ENCODE peak calls at places on chromosomes 1 and 21, in nine cellular contexts. X is neural progenitor cell, A is HCT116, H is Karpas-422, V is GM23248, T is mesendoderm, P is fibroblast of lung, R is astrocyte, O is neuronal stem cell. M is an unnamed sample.
A peak's percentile ranks its signal among the peaks of the same experiment; 100 is the strongest.

GRCh38 chr21:19684328-19684727 is 1280.7 kb upstream of the TMPRSS15 start:
- DNase-seq in T (no peak), A (no peak), V (no peak), H (no peak), O (no peak), X (peak; percentile 32), R (no peak), P (no peak), M (no peak)

GRCh38 chr1:74065081-74065480 is 132.9 kb downstream of the LRRIQ3 start:
- DNase-seq in X (no peak), T (no peak), V (no peak), H (no peak), P (no peak), O (no peak), R (no peak), A (no peak), M (no peak)

GRCh38 chr21:14533555-14534400 is 12.3 kb downstream of the SAMSN1 start:
- DNase-seq in H (no peak), O (no peak), A (peak; percentile 67), T (peak; percentile 8), R (peak; percentile 45), V (peak; percentile 76), X (no peak), P (peak; percentile 54), M (peak; percentile 88)

GRCh38 chr1:115595279-115596079 is 46.3 kb upstream of the VANGL1 start:
- DNase-seq in H (peak; percentile 83), P (peak; percentile 94), V (peak; percentile 99), O (peak; percentile 79), X (peak; percentile 87), R (peak; percentile 91), T (peak; percentile 91), A (peak; percentile 68), M (peak; percentile 84)

GRCh38 chr1:15005116-15005515 is 148.4 kb upstream of the TMEM51 start:
- DNase-seq in A (no peak), P (peak; percentile 37), X (no peak), R (peak; percentile 14), T (no peak), H (no peak), V (peak; percentile 61), O (no peak), M (no peak)

GRCh38 chr1:110436635-110437034 is 14.3 kb upstream of the PROK1 start:
- DNase-seq in O (no peak), X (no peak), T (peak; percentile 94), P (peak; percentile 14), R (peak; percentile 10), A (no peak), V (peak; percentile 15), H (no peak), M (no peak)

GRCh38 chr1:43358121-43358745 is 548 bp upstream of the CDC20 start:
- DNase-seq in T (peak; percentile 89), X (peak; percentile 75), H (peak; percentile 70), R (peak; percentile 41), O (no peak), P (peak; percentile 52), V (peak; percentile 58), A (peak; percentile 49), M (no peak)

GRCh38 chr1:232344791-232345399 is 285.0 kb downstream of the SIPA1L2 start:
- DNase-seq in T (no peak), P (peak; percentile 62), V (peak; percentile 20), H (no peak), R (peak; percentile 46), O (no peak), X (no peak), A (no peak), M (peak; percentile 67)

GRCh38 chr1:7636801-7637526 is 134.1 kb upstream of the VAMP3 start:
- DNase-seq in X (no peak), R (no peak), T (no peak), P (no peak), V (no peak), O (no peak), A (no peak), H (no peak), M (no peak)

GRCh38 chr1:185811062-185811709 is 77.0 kb downstream of the HMCN1 start:
- DNase-seq in H (no peak), T (peak; percentile 51), R (no peak), V (no peak), X (no peak), P (no peak), O (no peak), A (no peak), M (no peak)

GRCh38 chr1:40898434-40898900 is 36.3 kb upstream of the CITED4 start:
- DNase-seq in H (no peak), T (no peak), O (no peak), P (peak; percentile 54), X (no peak), A (no peak), R (peak; percentile 45), V (peak; percentile 18), M (peak; percentile 83)

GRCh38 chr1:87329051-87329755 is 523 bp downstream of the LMO4 start:
- DNase-seq in A (no peak), P (peak; percentile 50), O (no peak), X (peak; percentile 76), R (peak; percentile 29), V (peak; percentile 73), H (peak; percentile 70), T (peak; percentile 77), M (peak; percentile 28)

DNA sequence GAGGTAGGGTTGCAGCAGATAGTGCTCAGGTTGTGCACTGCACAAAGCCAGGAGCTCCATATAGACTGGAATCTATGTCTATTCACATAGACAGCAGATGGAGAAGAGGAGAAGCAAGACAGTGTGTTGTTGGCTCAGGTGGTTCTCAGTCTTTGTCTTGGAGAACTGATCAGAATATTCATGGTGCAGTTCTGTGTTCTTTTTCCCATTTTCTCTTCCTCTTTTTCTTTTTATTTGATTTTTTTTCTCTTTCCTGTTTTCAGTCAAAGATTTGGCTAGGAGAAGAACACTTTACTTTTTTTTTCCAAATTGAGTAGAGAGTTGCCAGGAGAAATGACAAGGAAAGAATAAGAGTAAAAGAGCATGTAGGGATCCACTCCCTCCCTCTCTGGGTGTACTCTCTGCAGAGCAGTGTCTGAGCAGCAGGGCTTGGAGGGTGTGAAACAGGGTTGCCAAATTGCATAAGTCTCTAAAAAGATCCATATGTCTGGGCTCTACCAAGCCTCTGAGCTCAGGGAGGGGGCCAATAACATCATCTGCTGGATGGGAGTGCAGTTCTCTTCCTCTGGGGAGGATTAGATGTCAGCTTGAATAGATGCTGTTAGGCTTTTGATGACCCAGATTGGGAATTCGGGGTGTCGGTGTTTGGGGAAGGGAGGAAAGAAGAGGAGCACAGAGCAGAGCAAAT is 8.7 kb upstream of the CD34 start:
- DNase-seq in P (no peak), V (peak; percentile 56), X (no peak), O (no peak), A (no peak), T (no peak), R (no peak), H (no peak), M (no peak)
- H3K4me2 ChIP-seq in P (no peak overlapping the region), V (no peak overlapping the region), X (no peak overlapping the region), O (no peak overlapping the region), A (no peak overlapping the region), T (no peak overlapping the region), R (no peak overlapping the region), H (no peak overlapping the region), M (no peak overlapping the region)

DNA sequence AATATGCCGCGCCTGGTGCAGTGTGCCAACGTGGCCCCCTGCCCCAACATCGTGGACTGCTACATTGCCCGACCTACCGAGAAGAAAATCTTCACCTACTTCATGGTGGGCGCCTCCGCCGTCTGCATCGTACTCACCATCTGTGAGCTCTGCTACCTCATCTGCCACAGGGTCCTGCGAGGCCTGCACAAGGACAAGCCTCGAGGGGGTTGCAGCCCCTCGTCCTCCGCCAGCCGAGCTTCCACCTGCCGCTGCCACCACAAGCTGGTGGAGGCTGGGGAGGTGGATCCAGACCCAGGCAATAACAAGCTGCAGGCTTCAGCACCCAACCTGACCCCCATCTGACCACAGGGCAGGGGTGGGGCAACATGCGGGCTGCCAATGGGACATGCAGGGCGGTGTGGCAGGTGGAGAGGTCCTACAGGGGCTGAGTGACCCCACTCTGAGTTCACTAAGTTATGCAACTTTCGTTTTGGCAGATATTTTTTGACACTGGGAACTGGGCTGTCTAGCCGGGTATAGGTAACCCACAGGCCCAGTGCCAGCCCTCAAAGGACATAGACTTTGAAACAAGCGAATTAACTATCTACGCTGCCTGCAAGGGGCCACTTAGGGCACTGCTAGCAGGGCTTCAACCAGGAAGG is 4.3 kb downstream of the GJB3 start:
- DNase-seq in P (no peak), O (no peak), R (no peak), V (no peak), H (no peak), T (no peak), A (no peak), X (no peak), M (no peak)
- H3K4me1 ChIP-seq in P (peaks cover 2% of the 10 kb centered on the region), O (peaks cover 6% of the 10 kb centered on the region), R (peaks cover 12% of the 10 kb centered on the region), V (peaks cover 5% of the 10 kb centered on the region), H (no peaks in the 10 kb centered on the region), T (peaks cover 2% of the 10 kb centered on the region), A (peaks cover 46% of the 10 kb centered on the region), X (no peaks in the 10 kb centered on the region), M (peaks cover 41% of the 10 kb centered on the region)

DNA sequence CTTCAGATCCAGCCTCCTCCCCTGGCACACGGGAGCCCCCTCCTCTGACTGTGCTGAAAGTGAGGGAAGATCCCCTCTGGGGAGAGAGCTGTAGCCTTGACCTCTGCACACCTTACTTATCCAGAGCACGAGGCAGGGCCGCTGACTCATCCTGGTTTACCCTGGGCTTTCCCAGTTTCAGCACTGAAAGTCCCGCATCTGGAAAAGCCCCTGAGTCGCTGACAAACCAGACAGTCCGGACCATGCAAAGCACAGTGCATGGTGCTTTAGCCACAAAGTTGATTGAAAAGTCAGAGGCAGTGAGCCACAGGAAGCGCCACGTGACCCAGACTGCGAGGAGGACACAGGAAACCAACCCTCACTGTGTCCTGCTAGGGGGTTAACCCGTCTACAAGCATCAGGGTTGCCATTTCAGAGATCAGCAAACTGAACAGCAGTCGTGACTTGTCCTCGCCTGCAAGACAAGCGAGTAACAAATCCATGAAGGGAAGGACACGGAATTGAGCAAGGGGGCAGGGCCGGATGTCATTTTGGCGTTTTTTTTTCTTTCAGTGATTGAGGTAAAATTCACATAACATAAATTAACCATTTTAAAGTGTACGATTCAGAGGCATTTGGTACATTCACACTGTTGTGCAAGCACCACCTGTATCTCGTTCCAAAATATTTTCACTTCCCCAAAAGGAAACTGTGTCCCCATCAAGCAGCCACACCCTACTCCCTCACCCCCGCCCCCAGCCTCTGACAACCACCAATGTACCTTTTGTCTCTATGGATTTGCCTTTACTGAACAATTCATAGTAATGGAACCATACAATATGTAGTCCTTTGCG is 19.9 kb upstream of the IFNGR2 start:
- DNase-seq in P (peak; percentile 83), A (peak; percentile 86), H (peak; percentile 85), T (no peak), V (peak; percentile 88), R (peak; percentile 80), X (peak; percentile 10), O (no peak), M (peak; percentile 99)
- H3K4me3 ChIP-seq in P (no peak overlapping the region), A (no peak overlapping the region), H (peak overlapping the region; percentile 68), T (no peak overlapping the region), V (peak overlapping the region; percentile 52), R (peak overlapping the region; percentile 20), X (no peak overlapping the region), O (no peak overlapping the region), M (no peak overlapping the region)

DNA sequence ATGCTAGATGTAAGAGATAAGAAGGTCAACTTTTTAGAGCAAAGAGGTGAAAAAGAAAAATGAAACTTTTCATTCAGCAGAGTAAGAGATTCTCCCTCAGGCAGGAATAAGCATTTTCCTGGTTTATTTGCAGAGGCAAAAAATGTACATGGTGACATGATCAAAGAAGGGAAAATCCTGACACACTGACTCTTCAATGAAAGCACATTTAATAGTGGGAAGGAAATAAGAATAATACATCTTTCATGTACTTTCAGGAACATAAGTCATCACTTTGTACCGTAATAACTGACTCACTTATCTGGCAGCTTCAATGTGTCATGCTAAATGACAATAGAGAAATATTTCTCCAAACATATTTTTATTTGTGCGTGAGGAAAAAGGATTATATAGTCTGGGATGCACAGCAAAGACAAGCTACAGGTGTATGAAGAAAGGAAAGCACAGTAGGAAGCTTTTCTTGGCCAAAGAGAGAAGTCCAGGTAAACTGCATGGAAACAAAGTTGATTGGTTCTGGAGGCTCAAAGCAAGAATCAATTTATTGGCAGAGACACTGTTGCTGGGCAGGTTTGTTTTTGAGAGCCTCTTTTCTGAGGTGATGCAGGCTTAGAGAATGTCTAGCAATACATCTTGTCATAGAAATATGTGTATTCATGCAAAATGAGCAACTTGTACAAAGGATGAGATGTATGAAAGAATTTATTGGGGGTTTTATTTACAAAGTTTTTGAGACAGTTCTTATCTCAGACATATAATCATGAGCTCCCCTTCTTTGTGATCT is 1409.0 kb downstream of the PLA2G4A start:
- DNase-seq in X (no peak), T (no peak), O (no peak), H (no peak), V (no peak), R (peak; percentile 71), A (peak; percentile 45), P (peak; percentile 75), M (peak; percentile 70)
- H3K4me2 ChIP-seq in X (no peak overlapping the region), T (no peak overlapping the region), O (no peak overlapping the region), H (no peak overlapping the region), V (no peak overlapping the region), R (peak overlapping the region; percentile 19), A (peak overlapping the region; percentile 58), P (no peak overlapping the region), M (peak overlapping the region; percentile 41)

M was measured in mammary epithelial cell.